ENCODE peak calls at places on chromosomes 13 and 19, in five cellular contexts. M is K562, X is SK-N-SH, E is H1, A is HepG2. R is an unnamed sample.

GRCh38 chr13:91072511-91072910 is 275.0 kb upstream of the MIR17HG start:
- DNase-seq in E (no peak), X (no peak), A (no peak), M (no peak), R (no peak)

GRCh38 chr13:87622921-87623320 is 48.2 kb upstream of the SLITRK5 start:
- DNase-seq in M (no peak), A (no peak), E (no peak), X (no peak), R (no peak)

GRCh38 chr19:52535831-52536800 is 8.6 kb downstream of the ZNF808 start:
- DNase-seq in E (peak; percentile 92), M (no peak), X (peak; percentile 84), A (no peak), R (peak; percentile 67)

GRCh38 chr13:47175172-47175806 is 278.4 kb upstream of the HTR2A start:
- DNase-seq in A (no peak), E (no peak), X (no peak), M (no peak), R (no peak)

GRCh38 chr19:6260912-6261636 is 18.7 kb downstream of the MLLT1 start:
- DNase-seq in M (peak; percentile 54), A (peak; percentile 28), X (peak; percentile 84), E (peak; percentile 90), R (no peak)

GRCh38 chr19:32318884-32319520 is 26.4 kb upstream of the ZNF507 start:
- DNase-seq in X (peak; percentile 64), M (peak; percentile 49), A (no peak), E (peak; percentile 73), R (no peak)

GRCh38 chr19:18232540-18233223 is 6.4 kb upstream of the PDE4C start:
- DNase-seq in X (peak; percentile 95), E (peak; percentile 89), M (peak; percentile 74), A (no peak), R (no peak)

GRCh38 chr13:113584205-113584869 is at the start of gene TFDP1:
- DNase-seq in E (peak; percentile 90), M (peak; percentile 92), X (peak; percentile 97), A (peak; percentile 81), R (peak; percentile 63)

GRCh38 chr19:39211731-39212376 is 7.8 kb upstream of the SYCN start:
- DNase-seq in X (peak; percentile 13), M (no peak), A (no peak), E (no peak), R (no peak)

GRCh38 chr19:17236831-17237543 is 8.7 kb downstream of the NR2F6 start:
- DNase-seq in A (no peak), E (no peak), X (no peak), M (no peak), R (no peak)

GRCh38 chr13:75596657-75597182 is 39.4 kb upstream of the LMO7 start:
- DNase-seq in E (no peak), M (no peak), A (no peak), X (no peak), R (no peak)

GRCh38 chr19:31352296-31352781 is 3.1 kb upstream of the TSHZ3 start:
- DNase-seq in E (no peak), X (peak; percentile 19), M (no peak), A (no peak), R (no peak)

GRCh38 chr19:18568367-18568766 is 3.3 kb upstream of the UBA52 start:
- DNase-seq in M (no peak), E (no peak), A (no peak), X (no peak), R (no peak)

GRCh38 chr19:20928371-20928770 is 5.3 kb downstream of the ZNF85 start:
- DNase-seq in M (no peak), E (peak; percentile 23), X (no peak), A (no peak), R (no peak)

GRCh38 chr19:5880604-5881078 is 10.3 kb upstream of the FUT5 start:
- DNase-seq in X (no peak), E (no peak), M (no peak), A (peak; percentile 90), R (no peak)

GRCh38 chr13:91296011-91296410 is 51.5 kb upstream of the MIR17HG start:
- DNase-seq in X (no peak), A (no peak), E (no peak), M (no peak), R (no peak)

GRCh38 chr19:44756089-44756562 is 7.6 kb downstream of the BCL3 start:
- DNase-seq in E (no peak), A (no peak), X (no peak), M (no peak), R (no peak)

GRCh38 chr13:113654175-113654560 is 3.8 kb downstream of the ATP4B start:
- DNase-seq in E (no peak), A (no peak), M (no peak), X (no peak), R (no peak)

GRCh38 chr19:31517466-31518180 is 168.4 kb upstream of the TSHZ3 start:
- DNase-seq in M (no peak), E (peak; percentile 36), X (no peak), A (no peak), R (no peak)

GRCh38 chr13:76992548-76993001 is 694 bp downstream of the CLN5 start:
- DNase-seq in X (peak; percentile 29), E (no peak), A (no peak), M (peak; percentile 39), R (no peak)

GRCh38 chr19:57888107-57888493 is 737 bp downstream of the ZNF814 start:
- DNase-seq in A (no peak), E (no peak), X (no peak), M (no peak), R (no peak)

GRCh38 chr19:35845215-35846037 is 6.9 kb downstream of the NPHS1 start:
- DNase-seq in E (peak; percentile 74), X (peak; percentile 71), A (peak; percentile 37), M (peak; percentile 83), R (no peak)

GRCh38 chr13:43356566-43356965 is 333.2 kb downstream of the DNAJC15 start:
- DNase-seq in E (no peak), X (no peak), A (no peak), M (no peak), R (no peak)

GRCh38 chr19:42153606-42154405 is 21.6 kb upstream of the POU2F2 start:
- DNase-seq in X (peak; percentile 77), M (no peak), A (no peak), E (no peak), R (no peak)

GRCh38 chr19:6011206-6011605 is 33.3 kb upstream of the RANBP3 start:
- DNase-seq in A (no peak), E (no peak), X (no peak), M (no peak), R (no peak)

GRCh38 chr19:955803-956746 is 28.1 kb upstream of the WDR18 start:
- DNase-seq in X (no peak), E (no peak), A (no peak), M (no peak), R (no peak)

GRCh38 chr13:42747399-42747873 is 33.9 kb upstream of the FAM216B start:
- DNase-seq in E (no peak), M (no peak), A (no peak), X (no peak), R (no peak)

GRCh38 chr13:35768126-35768525 is 291.6 kb upstream of the MAB21L1 start:
- DNase-seq in A (no peak), M (no peak), E (no peak), X (no peak), R (no peak)

GRCh38 chr13:99085139-99085845 is 107.4 kb upstream of the DOCK9 start:
- DNase-seq in X (no peak), A (no peak), E (peak; percentile 57), M (peak; percentile 21), R (no peak)
- TF ChIP-seq GABPA in X (no peak), A (no peak), E (no peak), M (no peak), R (no peak)

DNA sequence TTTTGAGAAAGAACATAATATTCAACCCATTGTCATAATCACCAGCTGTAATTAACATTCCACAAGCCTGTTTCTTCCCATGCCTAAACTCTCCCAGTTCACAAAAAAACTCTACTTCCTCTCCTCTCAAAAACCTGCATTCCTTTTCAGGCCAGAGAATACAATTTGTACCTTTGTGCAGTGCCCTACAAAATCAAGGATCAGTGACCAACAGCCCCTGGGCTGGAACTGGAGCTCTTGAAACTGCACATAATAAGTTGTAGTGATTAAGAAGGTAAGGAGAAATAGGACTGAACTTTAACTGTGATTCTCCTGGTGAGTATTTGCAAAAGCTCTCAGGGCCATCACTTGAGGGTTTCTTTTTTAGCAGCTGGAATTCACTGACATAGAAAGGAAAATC is 472.7 kb downstream of the RFC3 start:
- DNase-seq in M (no peak), E (no peak), X (no peak), A (no peak), R (no peak)
- H3K4me2 ChIP-seq in M (no peak overlapping the region), E (no peak overlapping the region), X (no peak overlapping the region), A (no peak overlapping the region), R (no peak overlapping the region)

GRCh38 chr19:38037151-38037611 is 130.2 kb downstream of the SIPA1L3 start:
- DNase-seq in A (no peak), M (peak; percentile 46), E (no peak), X (no peak), R (no peak)
- TF ChIP-seq GABPA in A (no peak), M (no peak), E (no peak), X (no peak), R (no peak)

DNA sequence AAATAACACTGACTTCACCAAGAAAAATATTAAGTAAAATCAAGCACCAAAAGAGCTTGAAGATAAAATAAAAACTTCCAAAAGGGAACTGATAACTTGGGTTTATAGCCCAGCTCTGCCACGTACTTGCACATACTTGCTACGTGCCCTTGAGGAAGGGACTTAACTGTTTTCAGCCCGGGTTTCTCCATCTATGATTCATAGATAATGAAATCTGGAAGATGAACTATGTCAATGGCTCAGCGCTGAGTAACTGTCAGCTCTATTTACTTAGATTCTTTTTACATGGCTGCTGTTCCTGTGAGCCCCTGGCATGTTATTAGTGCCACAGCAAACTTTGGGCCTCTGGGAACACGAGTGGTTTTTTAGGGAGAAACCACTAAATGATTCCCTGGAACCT is 9.6 kb upstream of the ZC3H13 start:
- DNase-seq in A (no peak), X (no peak), M (no peak), E (no peak), R (no peak)
- H3K4me2 ChIP-seq in A (no peak overlapping the region), X (no peak overlapping the region), M (no peak overlapping the region), E (no peak overlapping the region), R (no peak overlapping the region)

GRCh38 chr13:60028021-60028420 is 135.7 kb downstream of the DIAPH3 start:
- DNase-seq in M (no peak), X (no peak), A (no peak), E (no peak), R (no peak)

GRCh38 chr13:60032836-60033235 is 130.9 kb downstream of the DIAPH3 start:
- DNase-seq in X (no peak), A (no peak), E (no peak), M (no peak), R (no peak)
- TF ChIP-seq GABPA in X (no peak), A (no peak), E (no peak), M (no peak), R (no peak)

GRCh38 chr13:110869231-110869804 is 45.6 kb downstream of the ANKRD10 start:
- DNase-seq in A (no peak), M (peak; percentile 47), E (no peak), X (no peak), R (no peak)
- H3K4me2 ChIP-seq in A (peak overlapping the region; percentile 94), M (peak overlapping the region; percentile 84), E (no peak overlapping the region), X (peak overlapping the region; percentile 63), R (no peak overlapping the region)

R was measured in GM12878.